ENCODE peak calls at places on chromosomes 16 and 17, in nine cellular contexts. N is NCI-H1436; A is MV-4-11; L is stimulated activated CD8-positive, alpha-beta memory T cell treated with anti-CD3 and anti-CD28 coated beads, Interleukin-2, amount 100 ng/mL, for 1 hour; J is ELR; S is GM13977; X is activated T-helper 1 cell treated with Interleukin-2 at 50 U/mL for 16 hours; B is keratinocyte; E is COLO829. O is an unnamed sample.

GRCh38 chr17:35640977-35641526 is 53.9 kb downstream of the AP2B1 start:
- DNase-seq in A (no peak), L (no peak), X (no peak), S (no peak), N (no peak), E (no peak), B (no peak), J (no peak), O (no peak)

GRCh38 chr16:87582221-87582965 is 19.9 kb upstream of the JPH3 start:
- DNase-seq in E (peak), X (no peak), A (no peak), L (no peak), S (no peak), J (peak), N (no peak), B (no peak), O (no peak)

GRCh38 chr16:1135459-1135825 is 17.5 kb upstream of the CACNA1H start:
- DNase-seq in J (no peak), E (no peak), N (no peak), L (no peak), S (no peak), X (no peak), B (no peak), A (no peak), O (no peak)

GRCh38 chr17:7710341-7710740 is 5.3 kb downstream of the EFNB3 start:
- DNase-seq in S (no peak), L (no peak), X (no peak), A (peak), J (no peak), E (no peak), B (no peak), N (no peak), O (no peak)

GRCh38 chr16:4700997-4701743 is 7.8 kb downstream of the NUDT16L1 start:
- DNase-seq in L (no peak), X (no peak), N (no peak), B (no peak), S (no peak), E (no peak), A (no peak), J (no peak), O (no peak)

GRCh38 chr17:37440424-37440823 is 33.7 kb downstream of the TADA2A start:
- DNase-seq in J (no peak), E (peak), L (no peak), S (no peak), A (no peak), B (no peak), N (no peak), X (no peak), O (no peak)

GRCh38 chr17:2933606-2934005 is 129.8 kb downstream of the OR1D5 start:
- DNase-seq in A (no peak), B (no peak), N (no peak), E (no peak), L (no peak), X (no peak), J (no peak), S (no peak), O (no peak)

GRCh38 chr17:70820276-70820675 is 650.9 kb downstream of the KCNJ2 start:
- DNase-seq in B (no peak), L (no peak), S (no peak), N (no peak), J (peak), X (no peak), E (no peak), A (no peak), O (no peak)

GRCh38 chr17:14058051-14058450 is 11.3 kb upstream of the COX10 start:
- DNase-seq in J (no peak), E (no peak), X (no peak), L (no peak), B (no peak), A (no peak), N (no peak), S (no peak), O (no peak)

O was measured in endothelial cell.